ENCODE peak calls at places on chromosomes 16 and 17, in six cellular contexts. T, P, A, Z, J and H are unnamed samples.

GRCh38 chr17:8341456-8341855 is 1.8 kb downstream of the ODF4 start:
- DNase-seq in T (no peak), P (peak; percentile 72), A (no peak), Z (no peak), J (no peak), H (no peak)

GRCh38 chr16:80525420-80525819 is 15.4 kb upstream of the DYNLRB2 start:
- DNase-seq in T (no peak), P (no peak), A (no peak), Z (no peak), J (no peak), H (no peak)

GRCh38 chr16:81163671-81164070 is 67.5 kb upstream of the GCSH start:
- DNase-seq in T (no peak), P (no peak), A (no peak), Z (no peak), J (no peak), H (no peak)

GRCh38 chr17:72745241-72745640 is 347.2 kb downstream of the SLC39A11 start:
- DNase-seq in T (no peak), P (no peak), A (no peak), Z (no peak), J (no peak), H (no peak)

GRCh38 chr17:82213251-82214011 is 789 bp upstream of the CCDC57 start:
- DNase-seq in T (peak; percentile 79), P (no peak), A (no peak), Z (no peak), J (no peak), H (peak; percentile 56)

GRCh38 chr17:69967910-69968411 is 107.1 kb upstream of the KCNJ16 start:
- DNase-seq in T (no peak), P (no peak), A (no peak), Z (no peak), J (no peak), H (no peak)

GRCh38 chr16:14013571-14014283 is 57.4 kb upstream of the MRTFB start:
- DNase-seq in T (peak; percentile 66), P (no peak), A (no peak), Z (peak; percentile 35), J (peak; percentile 75), H (peak; percentile 14)

GRCh38 chr16:24497405-24497804 is 42.0 kb upstream of the RBBP6 start:
- DNase-seq in T (peak; percentile 57), P (peak; percentile 53), A (no peak), Z (no peak), J (no peak), H (peak; percentile 39)

GRCh38 chr16:85333337-85333736 is 221.1 kb upstream of the CIBAR2 start:
- DNase-seq in T (no peak), P (no peak), A (no peak), Z (no peak), J (no peak), H (no peak)

GRCh38 chr16:1398826-1399581 is 15.5 kb downstream of the UNKL start:
- DNase-seq in T (no peak), P (no peak), A (no peak), Z (no peak), J (no peak), H (no peak)

GRCh38 chr16:50251375-50252081 is 14.8 kb upstream of the ADCY7 start:
- DNase-seq in T (no peak), P (no peak), A (no peak), Z (no peak), J (peak; percentile 72), H (no peak)

GRCh38 chr17:18181358-18181757 is 2.3 kb upstream of the ALKBH5 start:
- DNase-seq in T (no peak), P (no peak), A (no peak), Z (no peak), J (no peak), H (no peak)

GRCh38 chr16:83296505-83296904 is 511.3 kb upstream of the HSBP1 start:
- DNase-seq in T (no peak), P (no peak), A (no peak), Z (no peak), J (no peak), H (no peak)

GRCh38 chr17:15271731-15272130 is 6.6 kb upstream of the PMP22 start:
- DNase-seq in T (no peak), P (no peak), A (no peak), Z (no peak), J (peak; percentile 63), H (no peak)

GRCh38 chr17:65485388-65486299 is 75.8 kb downstream of the AXIN2 start:
- DNase-seq in T (no peak), P (no peak), A (no peak), Z (no peak), J (peak; percentile 88), H (no peak)

GRCh38 chr17:79544142-79544914 is 66.5 kb downstream of the RBFOX3 start:
- DNase-seq in T (no peak), P (no peak), A (no peak), Z (no peak), J (no peak), H (no peak)

GRCh38 chr17:55023626-55024025 is 55.1 kb downstream of the STXBP4 start:
- DNase-seq in T (no peak), P (no peak), A (no peak), Z (no peak), J (no peak), H (peak; percentile 1)

GRCh38 chr16:28863929-28864886 is 565 bp downstream of the SH2B1 start:
- DNase-seq in T (no peak), P (no peak), A (no peak), Z (no peak), J (no peak), H (no peak)

GRCh38 chr16:10862432-10862831 is 14.6 kb upstream of the CIITA start:
- DNase-seq in T (peak; percentile 75), P (no peak), A (no peak), Z (peak; percentile 81), J (peak; percentile 76), H (peak; percentile 93)

GRCh38 chr17:62901544-62901943 is 64.5 kb upstream of the TANC2 start:
- DNase-seq in T (no peak), P (no peak), A (no peak), Z (no peak), J (no peak), H (no peak)

GRCh38 chr17:9237661-9238301 is 216.5 kb downstream of the NTN1 start:
- DNase-seq in T (no peak), P (no peak), A (no peak), Z (no peak), J (no peak), H (no peak)

GRCh38 chr17:81537343-81537855 is 9.2 kb downstream of the FSCN2 start:
- DNase-seq in T (no peak), P (peak; percentile 94), A (peak; percentile 81), Z (peak; percentile 84), J (no peak), H (no peak)

GRCh38 chr16:4373909-4374742 is 2.5 kb downstream of the VASN start:
- DNase-seq in T (peak; percentile 70), P (peak; percentile 57), A (peak; percentile 68), Z (peak; percentile 73), J (peak; percentile 96), H (peak; percentile 46)

GRCh38 chr17:82871776-82872561 is 32.1 kb upstream of the ZNF750 start:
- DNase-seq in T (no peak), P (no peak), A (no peak), Z (no peak), J (no peak), H (no peak)

GRCh38 chr17:77834170-77835115 is 124.1 kb upstream of the TNRC6C start:
- DNase-seq in T (peak; percentile 88), P (peak; percentile 84), A (no peak), Z (no peak), J (peak; percentile 92), H (no peak)

GRCh38 chr16:68075980-68076379 is 9.2 kb upstream of the NFATC3 start:
- DNase-seq in T (no peak), P (no peak), A (no peak), Z (no peak), J (no peak), H (no peak)
- TF ChIP-seq CTCF in T (no peak), P (no peak), A (no peak), Z (no peak), J (no peak), H (no peak)

GRCh38 chr17:32342603-32343325 is 791 bp upstream of the C17orf75 start:
- DNase-seq in T (no peak), P (no peak), A (no peak), Z (no peak), J (no peak), H (no peak)
- TF ChIP-seq CTCF in T (no peak), P (no peak), A (no peak), Z (no peak), J (no peak), H (no peak)

DNA sequence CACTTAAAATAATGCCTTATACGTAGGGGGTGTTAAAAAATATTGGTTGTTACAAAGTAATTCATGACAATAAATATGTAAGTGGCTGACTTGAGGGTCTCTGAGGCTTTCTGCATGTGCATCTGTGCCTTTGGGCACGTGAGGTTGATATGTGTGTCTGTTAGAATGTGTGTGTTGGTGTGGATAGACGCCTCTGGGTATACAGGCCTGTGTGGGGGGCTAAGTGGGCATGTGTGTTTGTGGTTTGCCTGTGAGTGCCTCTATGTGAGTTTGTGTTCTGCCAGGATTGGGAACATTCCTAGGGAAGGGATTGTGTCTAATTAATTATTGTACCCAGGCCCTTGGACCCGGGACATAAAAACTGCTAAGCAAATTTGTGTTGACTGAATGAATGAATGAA is 19.0 kb downstream of the GP2 start:
- DNase-seq in T (no peak), P (no peak), A (no peak), Z (peak; percentile 88), J (no peak), H (no peak)
- TF ChIP-seq CTCF in T (no peak), P (no peak), A (no peak), Z (no peak), J (no peak), H (no peak)

GRCh38 chr17:30345089-30345433 is 11.2 kb upstream of the TMIGD1 start:
- DNase-seq in T (no peak), P (no peak), A (no peak), Z (no peak), J (no peak), H (no peak)

GRCh38 chr17:30345527-30346075 is 11.7 kb upstream of the TMIGD1 start:
- DNase-seq in T (no peak), P (no peak), A (no peak), Z (no peak), J (no peak), H (no peak)

GRCh38 chr17:30346211-30346831 is 12.5 kb upstream of the TMIGD1 start:
- DNase-seq in T (no peak), P (no peak), A (no peak), Z (no peak), J (no peak), H (no peak)

GRCh38 chr17:30343741-30344140 is 9.9 kb upstream of the TMIGD1 start:
- DNase-seq in T (no peak), P (no peak), A (no peak), Z (no peak), J (no peak), H (no peak)

DNA sequence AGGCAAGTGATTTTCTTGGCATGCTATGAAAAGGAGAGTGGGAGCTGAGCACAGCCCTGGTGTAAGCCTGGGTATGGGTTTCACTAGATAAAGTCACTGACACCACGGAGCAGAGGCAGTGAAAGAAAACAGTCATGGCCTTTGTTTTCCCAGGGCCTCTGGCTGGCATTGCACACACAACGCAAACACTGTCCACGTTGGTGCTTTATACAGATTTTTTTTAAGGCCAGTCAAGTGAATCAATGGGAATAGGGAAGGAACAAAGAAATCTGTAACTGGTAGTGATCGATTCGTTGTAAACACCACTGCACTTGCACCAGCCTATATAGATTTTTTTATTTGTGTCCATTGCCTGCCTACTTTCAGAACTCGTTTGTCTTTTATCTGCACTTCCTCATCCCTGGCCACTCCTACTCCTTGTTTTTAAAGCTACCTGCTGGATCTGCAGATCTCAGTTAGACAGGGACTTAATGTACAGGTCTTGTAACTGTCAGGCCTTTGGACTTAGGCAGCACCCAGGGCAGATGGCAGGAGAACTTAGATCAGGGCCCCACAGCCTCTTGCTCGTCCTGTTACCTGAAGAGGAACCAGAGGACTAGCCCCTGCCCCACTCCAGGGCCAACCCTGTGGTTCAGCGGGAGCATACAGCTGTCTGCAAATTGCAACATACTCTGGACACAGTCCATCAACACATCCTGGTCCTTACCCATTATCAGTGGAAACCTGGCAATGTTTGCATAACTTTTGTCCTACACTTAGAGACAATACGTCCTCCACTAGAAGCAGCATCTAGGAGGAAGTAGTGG is 10.6 kb upstream of the TMIGD1 start:
- DNase-seq in T (no peak), P (no peak), A (no peak), Z (peak; percentile 74), J (no peak), H (no peak)
- TF ChIP-seq CTCF in T (no peak), P (no peak), A (no peak), Z (no peak), J (no peak), H (no peak)